ENCODE peak calls at places on chromosomes 1 and 21, in six cellular contexts. W is H1, U is brain microvascular endothelial cell, Z is spleen, N is skeletal muscle cell, F is cardiac fibroblast. B is an unnamed sample.

GRCh38 chr1:10510520-10511493 is 36.1 kb downstream of the PEX14 start:
- DNase-seq in W (no peak), U (peak; percentile 79), Z (no peak), N (peak; percentile 76), F (peak; percentile 76), B (peak; percentile 77)

GRCh38 chr1:177948336-177948972 is 21.4 kb downstream of the SEC16B start:
- DNase-seq in W (peak; percentile 69), U (peak; percentile 66), Z (no peak), N (no peak), F (peak; percentile 83), B (no peak)

GRCh38 chr1:230701434-230701833 is 12.5 kb downstream of the AGT start:
- DNase-seq in W (no peak), U (no peak), Z (no peak), N (no peak), F (no peak), B (no peak)

GRCh38 chr1:244302889-244303609 is 148.7 kb downstream of the ADSS2 start:
- DNase-seq in W (no peak), U (peak; percentile 39), Z (no peak), N (no peak), F (peak; percentile 53), B (no peak)

GRCh38 chr1:57295326-57295725 is 128.5 kb downstream of the DAB1 start:
- DNase-seq in W (no peak), U (no peak), Z (no peak), N (no peak), F (no peak), B (no peak)

GRCh38 chr1:32612189-32612881 is 38.0 kb downstream of the ZBTB8OS start:
- DNase-seq in W (peak; percentile 96), U (peak; percentile 72), Z (peak; percentile 90), N (no peak), F (peak; percentile 76), B (no peak)

GRCh38 chr1:51264470-51264869 is 28.4 kb downstream of the RNF11 start:
- DNase-seq in W (no peak), U (peak; percentile 87), Z (no peak), N (peak; percentile 78), F (peak; percentile 89), B (peak; percentile 85)

GRCh38 chr1:58710190-58710589 is 10.3 kb upstream of the MYSM1 start:
- DNase-seq in W (no peak), U (no peak), Z (no peak), N (no peak), F (no peak), B (no peak)

GRCh38 chr1:167720965-167721616 is 691 bp upstream of the MPZL1 start:
- DNase-seq in W (no peak), U (peak; percentile 36), Z (no peak), N (peak; percentile 31), F (peak; percentile 73), B (no peak)

GRCh38 chr1:39105841-39106765 is 80.0 kb downstream of the NDUFS5 start:
- DNase-seq in W (peak; percentile 64), U (no peak), Z (peak; percentile 82), N (no peak), F (peak; percentile 72), B (no peak)

GRCh38 chr1:234610061-234610581 is at the start of gene IRF2BP2:
- DNase-seq in W (peak; percentile 75), U (peak; percentile 77), Z (peak; percentile 96), N (no peak), F (peak; percentile 94), B (no peak)

GRCh38 chr1:2417083-2417832 is 4.9 kb upstream of the PEX10 start:
- DNase-seq in W (no peak), U (no peak), Z (no peak), N (no peak), F (no peak), B (no peak)

GRCh38 chr1:2416403-2416802 is 4.0 kb upstream of the PEX10 start:
- DNase-seq in W (no peak), U (no peak), Z (no peak), N (no peak), F (no peak), B (no peak)

GRCh38 chr1:2414297-2414958 is 2.1 kb upstream of the PEX10 start:
- DNase-seq in W (peak; percentile 93), U (peak; percentile 47), Z (peak; percentile 95), N (no peak), F (peak; percentile 68), B (no peak)

GRCh38 chr1:2415337-2415736 is 3.0 kb upstream of the PEX10 start:
- DNase-seq in W (no peak), U (no peak), Z (no peak), N (no peak), F (no peak), B (no peak)

GRCh38 chr1:2415801-2416208 is 3.4 kb upstream of the PEX10 start:
- DNase-seq in W (no peak), U (no peak), Z (peak; percentile 89), N (no peak), F (no peak), B (no peak)
- H3K4me3 ChIP-seq in W (no peak overlapping the region), U (no peak overlapping the region), Z (peak overlapping the region; percentile 18), N (no peak overlapping the region), F (no peak overlapping the region), B (no peak overlapping the region)

GRCh38 chr1:153607381-153607780 is 5.6 kb downstream of the S100A16 start:
- DNase-seq in W (no peak), U (no peak), Z (peak; percentile 64), N (no peak), F (no peak), B (no peak)
- H3K4me3 ChIP-seq in W (no peak overlapping the region), U (no peak overlapping the region), Z (no peak overlapping the region), N (no peak overlapping the region), F (no peak overlapping the region), B (no peak overlapping the region)

GRCh38 chr21:34670220-34670961 is 1.6 kb downstream of the CLIC6 start:
- DNase-seq in W (peak; percentile 73), U (no peak), Z (peak; percentile 74), N (no peak), F (no peak), B (no peak)

GRCh38 chr21:34670962-34671348 is 2.2 kb downstream of the CLIC6 start:
- DNase-seq in W (no peak), U (no peak), Z (no peak), N (no peak), F (no peak), B (no peak)

GRCh38 chr21:34669149-34669879 is 520 bp downstream of the CLIC6 start:
- DNase-seq in W (peak; percentile 81), U (no peak), Z (no peak), N (no peak), F (no peak), B (no peak)

GRCh38 chr21:34667761-34668160 is 1.0 kb upstream of the CLIC6 start:
- DNase-seq in W (no peak), U (no peak), Z (no peak), N (no peak), F (no peak), B (no peak)

GRCh38 chr21:34668803-34669148 is at the start of gene CLIC6:
- DNase-seq in W (no peak), U (no peak), Z (no peak), N (no peak), F (no peak), B (no peak)
- H3K4me3 ChIP-seq in W (peak within 1 kb of the TSS; percentile 67), U (peak within 1 kb of the TSS; percentile 26), Z (peak within 1 kb of the TSS; percentile 16), N (peak within 1 kb of the TSS; percentile 21), F (no peak within 1 kb of the TSS), B (no peak within 1 kb of the TSS)

GRCh38 chr1:79040424-79041089 is 34.0 kb upstream of the ADGRL4 start:
- DNase-seq in W (no peak), U (no peak), Z (no peak), N (no peak), F (peak; percentile 14), B (no peak)
- H3K4me3 ChIP-seq in W (no peak overlapping the region), U (peak overlapping the region; percentile 36), Z (no peak overlapping the region), N (peak overlapping the region; percentile 31), F (no peak overlapping the region), B (peak overlapping the region; percentile 22)

GRCh38 chr1:1628656-1629429 is 3.1 kb upstream of the MMP23B start:
- DNase-seq in W (peak; percentile 83), U (no peak), Z (peak; percentile 90), N (no peak), F (no peak), B (no peak)

GRCh38 chr1:1630191-1630964 is 1.6 kb upstream of the MMP23B start:
- DNase-seq in W (peak; percentile 89), U (peak; percentile 56), Z (peak; percentile 97), N (no peak), F (peak; percentile 67), B (no peak)

GRCh38 chr1:1629430-1630190 is 2.4 kb upstream of the MMP23B start:
- DNase-seq in W (peak; percentile 76), U (no peak), Z (peak; percentile 93), N (no peak), F (no peak), B (no peak)

GRCh38 chr1:1631793-1632420 is at the start of gene MMP23B:
- DNase-seq in W (peak; percentile 71), U (no peak), Z (peak; percentile 82), N (no peak), F (peak; percentile 34), B (no peak)

DNA sequence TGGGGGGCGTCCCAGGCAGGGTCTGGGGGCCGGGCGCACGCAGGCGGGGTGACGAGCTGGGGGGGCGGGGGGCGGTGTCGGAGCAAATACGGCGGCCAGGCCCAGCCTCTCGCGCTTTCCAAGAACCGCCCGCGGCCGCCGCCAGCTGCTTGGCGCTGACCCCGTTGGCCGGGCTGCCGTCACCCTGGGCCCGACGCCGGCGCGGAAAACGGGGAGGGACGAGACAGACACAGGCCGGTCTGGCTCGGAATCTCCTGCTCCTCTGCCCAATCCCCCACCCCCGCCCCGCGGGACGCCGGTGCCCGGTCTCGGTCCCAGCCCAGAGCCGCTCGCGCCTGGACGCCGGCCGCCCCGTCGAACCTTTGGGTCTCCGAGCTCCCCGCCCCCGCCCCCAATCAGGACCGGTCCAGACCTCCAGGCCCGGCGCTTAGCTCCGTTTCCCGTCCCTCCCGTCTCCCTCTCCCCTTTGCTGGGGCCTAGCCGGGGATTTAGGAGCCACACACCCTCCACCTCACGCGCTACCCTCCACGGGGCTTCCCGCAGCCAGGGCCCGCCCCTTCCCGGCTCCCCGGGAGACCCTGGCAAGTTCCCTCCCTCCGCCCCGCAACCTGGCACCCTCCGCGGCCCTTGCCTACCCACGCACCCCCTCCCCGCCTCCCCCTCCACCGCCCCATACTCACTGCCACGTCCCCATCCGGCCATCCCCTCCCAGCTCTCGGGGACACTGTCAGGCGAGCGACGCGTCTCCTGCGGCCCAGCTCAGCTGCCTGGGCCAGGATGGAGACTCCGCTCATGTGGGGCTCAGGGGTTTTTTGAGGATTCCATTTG is 794 bp upstream of the MMP23B start:
- DNase-seq in W (peak; percentile 70), U (no peak), Z (peak; percentile 86), N (no peak), F (peak; percentile 65), B (no peak)
- H3K4me3 ChIP-seq in W (peak overlapping the region; percentile 70), U (no peak overlapping the region), Z (no peak overlapping the region), N (peak overlapping the region; percentile 7), F (no peak overlapping the region), B (no peak overlapping the region)